ENCODE peak calls at places on chromosomes 1 and 21, in six cellular contexts. One of them, this sample, is unnamed.

GRCh38 chr1:16903054-16903453 is 7.3 kb downstream of the RNU1-2 start:
- DNase-seq in K562: no peak
- DNase-seq in spleen: no peak
- DNase-seq in GM12892: no peak
- DNase-seq in H1: no peak
- DNase-seq in HCT116: no peak
- DNase-seq in this sample: no peak

GRCh38 chr1:225999912-226000337 is 782 bp upstream of the SDE2 start:
- DNase-seq in K562: peak
- DNase-seq in spleen: no peak
- DNase-seq in GM12892: no peak
- DNase-seq in H1: no peak
- DNase-seq in HCT116: no peak
- DNase-seq in this sample: no peak

GRCh38 chr1:219489636-219490035 is 123.3 kb downstream of the ZC3H11B start:
- DNase-seq in K562: no peak
- DNase-seq in spleen: no peak
- DNase-seq in GM12892: no peak
- DNase-seq in H1: no peak
- DNase-seq in HCT116: no peak
- DNase-seq in this sample: no peak

GRCh38 chr1:165764277-165764676 is 4.4 kb downstream of the TMCO1 start:
- DNase-seq in K562: no peak
- DNase-seq in spleen: no peak
- DNase-seq in GM12892: no peak
- DNase-seq in H1: no peak
- DNase-seq in HCT116: no peak
- DNase-seq in this sample: no peak

GRCh38 chr1:104380003-104380402 is 630.3 kb downstream of the AMY1C start:
- DNase-seq in K562: no peak
- DNase-seq in spleen: no peak
- DNase-seq in GM12892: no peak
- DNase-seq in H1: no peak
- DNase-seq in HCT116: no peak
- DNase-seq in this sample: no peak

GRCh38 chr1:46687095-46687659 is 15.5 kb downstream of the TEX38 start:
- DNase-seq in K562: no peak
- DNase-seq in spleen: no peak
- DNase-seq in GM12892: no peak
- DNase-seq in H1: no peak
- DNase-seq in HCT116: no peak
- DNase-seq in this sample: no peak

GRCh38 chr1:104933846-104934245 is 1184.1 kb downstream of the AMY1C start:
- DNase-seq in K562: no peak
- DNase-seq in spleen: peak
- DNase-seq in GM12892: no peak
- DNase-seq in H1: no peak
- DNase-seq in HCT116: no peak
- DNase-seq in this sample: no peak

GRCh38 chr1:27499142-27499541 is 9.2 kb upstream of the WASF2 start:
- DNase-seq in K562: no peak
- DNase-seq in spleen: no peak
- DNase-seq in GM12892: no peak
- DNase-seq in H1: no peak
- DNase-seq in HCT116: no peak
- DNase-seq in this sample: no peak

GRCh38 chr1:201594575-201595245 is 55.8 kb downstream of the NAV1 start:
- DNase-seq in K562: peak
- DNase-seq in spleen: peak
- DNase-seq in GM12892: no peak
- DNase-seq in H1: peak
- DNase-seq in HCT116: no peak
- DNase-seq in this sample: no peak

GRCh38 chr1:116228501-116228900 is 117.3 kb downstream of the MAB21L3 start:
- DNase-seq in K562: no peak
- DNase-seq in spleen: no peak
- DNase-seq in GM12892: no peak
- DNase-seq in H1: no peak
- DNase-seq in HCT116: no peak
- DNase-seq in this sample: no peak

GRCh38 chr21:10272216-10272615 is 249.2 kb upstream of the TPTE start:
- DNase-seq in K562: no peak
- DNase-seq in spleen: no peak
- DNase-seq in GM12892: no peak
- DNase-seq in H1: no peak
- DNase-seq in HCT116: no peak
- DNase-seq in this sample: no peak

GRCh38 chr1:94805912-94806311 is 14.2 kb upstream of the SLC44A3 start:
- DNase-seq in K562: peak
- DNase-seq in spleen: peak
- DNase-seq in GM12892: no peak
- DNase-seq in H1: peak
- DNase-seq in HCT116: peak
- DNase-seq in this sample: peak

GRCh38 chr1:100730130-100730529 is 10.6 kb downstream of the VCAM1 start:
- DNase-seq in K562: no peak
- DNase-seq in spleen: no peak
- DNase-seq in GM12892: no peak
- DNase-seq in H1: no peak
- DNase-seq in HCT116: no peak
- DNase-seq in this sample: no peak

GRCh38 chr1:185045793-185046441 is 559 bp downstream of the RNF2 start:
- DNase-seq in K562: peak
- DNase-seq in spleen: no peak
- DNase-seq in GM12892: peak
- DNase-seq in H1: peak
- DNase-seq in HCT116: no peak
- DNase-seq in this sample: no peak

GRCh38 chr21:36699026-36699545 is at the start of gene SIM2:
- DNase-seq in K562: no peak
- DNase-seq in spleen: no peak
- DNase-seq in GM12892: peak
- DNase-seq in H1: no peak
- DNase-seq in HCT116: peak
- DNase-seq in this sample: peak

GRCh38 chr1:33430751-33431593 is at the start of gene PHC2:
- DNase-seq in K562: peak
- DNase-seq in spleen: peak
- DNase-seq in GM12892: peak
- DNase-seq in H1: peak
- DNase-seq in HCT116: peak
- DNase-seq in this sample: peak

GRCh38 chr1:5770981-5771765 is 221.1 kb downstream of the NPHP4 start:
- DNase-seq in K562: no peak
- DNase-seq in spleen: no peak
- DNase-seq in GM12892: no peak
- DNase-seq in H1: no peak
- DNase-seq in HCT116: no peak
- DNase-seq in this sample: no peak

GRCh38 chr21:41360072-41360821 is 1.6 kb upstream of the MX2 start:
- DNase-seq in K562: no peak
- DNase-seq in spleen: peak
- DNase-seq in GM12892: no peak
- DNase-seq in H1: no peak
- DNase-seq in HCT116: no peak
- DNase-seq in this sample: no peak

GRCh38 chr1:94541175-94542087 is at the start of gene F3:
- DNase-seq in K562: peak
- DNase-seq in spleen: peak
- DNase-seq in GM12892: peak
- DNase-seq in H1: peak
- DNase-seq in HCT116: peak
- DNase-seq in this sample: peak

GRCh38 chr1:37817481-37817880 is 9.5 kb upstream of the YRDC start:
- DNase-seq in K562: peak
- DNase-seq in spleen: no peak
- DNase-seq in GM12892: no peak
- DNase-seq in H1: no peak
- DNase-seq in HCT116: no peak
- DNase-seq in this sample: no peak

GRCh38 chr1:61450454-61451213 is 274.3 kb downstream of the TM2D1 start:
- DNase-seq in K562: no peak
- DNase-seq in spleen: no peak
- DNase-seq in GM12892: no peak
- DNase-seq in H1: no peak
- DNase-seq in HCT116: no peak
- DNase-seq in this sample: no peak

GRCh38 chr1:29441916-29442668 is 205.8 kb downstream of the PTPRU start:
- DNase-seq in K562: no peak
- DNase-seq in spleen: no peak
- DNase-seq in GM12892: no peak
- DNase-seq in H1: peak
- DNase-seq in HCT116: no peak
- DNase-seq in this sample: no peak

GRCh38 chr1:209937996-209938959 is at the start of gene SYT14:
- DNase-seq in K562: peak
- DNase-seq in spleen: no peak
- DNase-seq in GM12892: no peak
- DNase-seq in H1: peak
- DNase-seq in HCT116: no peak
- DNase-seq in this sample: no peak

GRCh38 chr21:33199516-33200217 is 30.1 kb upstream of the IFNAR2 start:
- DNase-seq in K562: peak
- DNase-seq in spleen: no peak
- DNase-seq in GM12892: no peak
- DNase-seq in H1: peak
- DNase-seq in HCT116: peak
- DNase-seq in this sample: peak

GRCh38 chr1:175576870-175577269 is 166.5 kb downstream of the TNR start:
- DNase-seq in K562: no peak
- DNase-seq in spleen: no peak
- DNase-seq in GM12892: no peak
- DNase-seq in H1: no peak
- DNase-seq in HCT116: no peak
- DNase-seq in this sample: no peak

GRCh38 chr21:43902441-43902840 is 37.4 kb downstream of the AGPAT3 start:
- DNase-seq in K562: no peak
- DNase-seq in spleen: no peak
- DNase-seq in GM12892: no peak
- DNase-seq in H1: no peak
- DNase-seq in HCT116: no peak
- DNase-seq in this sample: no peak

GRCh38 chr1:14704846-14705245 is 106.4 kb downstream of the KAZN start:
- DNase-seq in K562: no peak
- DNase-seq in spleen: no peak
- DNase-seq in GM12892: no peak
- DNase-seq in H1: no peak
- DNase-seq in HCT116: no peak
- DNase-seq in this sample: no peak

GRCh38 chr1:54557956-54558355 is 9.9 kb downstream of the ACOT11 start:
- DNase-seq in K562: no peak
- DNase-seq in spleen: no peak
- DNase-seq in GM12892: no peak
- DNase-seq in H1: no peak
- DNase-seq in HCT116: no peak
- DNase-seq in this sample: no peak

GRCh38 chr1:9588551-9589143 is at the start of gene TMEM201:
- DNase-seq in K562: peak
- DNase-seq in spleen: peak
- DNase-seq in GM12892: peak
- DNase-seq in H1: peak
- DNase-seq in HCT116: peak
- DNase-seq in this sample: peak

GRCh38 chr1:221741971-221742554 is at the start of gene DUSP10:
- DNase-seq in K562: peak
- DNase-seq in spleen: peak
- DNase-seq in GM12892: peak
- DNase-seq in H1: peak
- DNase-seq in HCT116: peak
- DNase-seq in this sample: peak
- TF ChIP-seq POLR2A in K562: peak
- TF ChIP-seq POLR2A in spleen: peak
- TF ChIP-seq POLR2A in GM12892: peak
- TF ChIP-seq POLR2A in H1: peak
- TF ChIP-seq POLR2A in HCT116: no peak
- TF ChIP-seq POLR2A in this sample: peak

GRCh38 chr1:150387200-150387599 is 23.3 kb downstream of the RPRD2 start:
- DNase-seq in K562: no peak
- DNase-seq in spleen: no peak
- DNase-seq in GM12892: no peak
- DNase-seq in H1: no peak
- DNase-seq in HCT116: no peak
- DNase-seq in this sample: no peak
- TF ChIP-seq POLR2AphosphoS5 in K562: no peak
- TF ChIP-seq POLR2AphosphoS5 in spleen: no peak
- TF ChIP-seq POLR2AphosphoS5 in GM12892: no peak
- TF ChIP-seq POLR2AphosphoS5 in H1: no peak
- TF ChIP-seq POLR2AphosphoS5 in HCT116: no peak
- TF ChIP-seq POLR2AphosphoS5 in this sample: no peak

DNA sequence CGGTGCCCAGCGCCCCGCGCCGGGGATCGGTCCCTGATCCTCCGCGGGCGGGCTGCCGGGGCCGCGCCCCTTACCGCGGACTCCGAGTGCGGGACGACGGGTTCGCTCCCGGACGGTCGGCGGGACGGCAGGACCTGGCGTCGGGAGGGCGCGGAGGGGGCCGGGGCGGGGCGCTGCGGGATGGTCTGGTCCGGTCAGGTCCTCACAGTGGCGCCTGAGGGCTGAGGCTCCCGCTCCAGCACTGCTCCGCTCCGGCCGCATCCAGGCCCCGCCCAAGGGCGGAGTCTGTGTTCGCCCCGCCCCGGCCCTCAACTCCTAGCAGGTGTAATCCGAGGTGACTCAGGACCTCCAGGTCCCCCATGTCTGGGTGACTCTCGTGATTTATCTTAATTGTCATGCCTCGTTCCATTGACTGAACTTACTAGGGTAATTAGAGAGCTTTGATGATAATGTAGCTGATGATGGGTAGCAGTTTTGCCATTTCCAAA is at the start of gene RAB3B:
- DNase-seq in K562: peak
- DNase-seq in spleen: peak
- DNase-seq in GM12892: peak
- DNase-seq in H1: peak
- DNase-seq in HCT116: peak
- DNase-seq in this sample: peak
- TF ChIP-seq POLR2A in K562: no peak
- TF ChIP-seq POLR2A in spleen: no peak
- TF ChIP-seq POLR2A in GM12892: no peak
- TF ChIP-seq POLR2A in H1: peak
- TF ChIP-seq POLR2A in HCT116: no peak
- TF ChIP-seq POLR2A in this sample: no peak

DNA sequence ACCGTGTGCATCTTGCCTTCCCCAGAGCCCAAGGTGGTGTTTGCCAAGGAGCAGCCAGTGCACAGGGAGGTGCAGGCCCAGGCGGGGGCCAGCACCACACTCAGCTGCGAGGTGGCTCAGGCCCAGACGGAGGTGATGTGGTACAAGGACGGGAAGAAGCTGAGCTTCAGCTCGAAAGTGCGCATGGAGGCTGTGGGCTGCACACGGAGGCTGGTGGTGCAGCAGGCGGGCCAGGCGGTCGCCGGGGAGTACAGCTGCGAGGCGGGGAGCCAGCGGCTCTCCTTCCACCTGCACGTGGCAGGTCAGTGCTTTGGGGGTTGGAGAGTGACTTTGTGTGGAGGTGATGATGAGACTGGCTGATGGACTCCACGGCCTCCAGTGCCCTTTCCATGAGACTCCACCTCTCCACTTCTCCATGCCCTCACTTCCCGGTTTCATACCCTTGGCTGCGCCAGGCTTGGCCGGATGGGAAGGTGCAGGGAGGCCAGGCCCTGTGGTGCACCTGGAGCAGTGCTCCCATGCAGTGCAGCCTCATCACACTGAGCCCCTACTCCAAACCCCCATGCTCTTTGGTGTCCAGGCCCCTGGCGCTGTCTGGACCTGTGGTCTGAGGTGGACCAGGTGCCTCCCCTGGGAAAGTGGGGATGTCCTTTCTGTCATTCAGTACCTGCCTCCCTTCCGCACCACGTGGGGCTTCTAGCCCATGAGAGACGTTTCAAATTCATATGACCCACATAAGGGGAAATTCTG is 49.0 kb downstream of the OBSCN start:
- DNase-seq in K562: no peak
- DNase-seq in spleen: no peak
- DNase-seq in GM12892: no peak
- DNase-seq in H1: peak
- DNase-seq in HCT116: no peak
- DNase-seq in this sample: no peak
- TF ChIP-seq POLR2AphosphoS5 in K562: no peak
- TF ChIP-seq POLR2AphosphoS5 in spleen: no peak
- TF ChIP-seq POLR2AphosphoS5 in GM12892: no peak
- TF ChIP-seq POLR2AphosphoS5 in H1: no peak
- TF ChIP-seq POLR2AphosphoS5 in HCT116: no peak
- TF ChIP-seq POLR2AphosphoS5 in this sample: no peak

This sample was measured in GM12891.